ENCODE peak calls at places on chromosomes 5 and 9, in ten cellular contexts. One of them, this sample, is unnamed.

GRCh38 chr9:4590430-4591122 is 71.5 kb upstream of the PLPP6 start:
- DNase-seq in NCI-H1930: no peak
- DNase-seq in ecto neural progenitor cell: no peak
- DNase-seq in activated T-cell treated with anti-CD3 and anti-CD28 coated beads, Interleukin-2, amount 50 U/mL, for 4 hours: no peak
- DNase-seq in CD4-positive, CD25-positive, alpha-beta regulatory T cell: no peak
- DNase-seq in GM13976: no peak
- DNase-seq in left colon: no peak
- DNase-seq in CD8-positive, alpha-beta memory T cell: no peak
- DNase-seq in pancreas: no peak
- DNase-seq in B cell: no peak
- DNase-seq in this sample: no peak

GRCh38 chr5:142543951-142544753 is 141.7 kb downstream of the FGF1 start:
- DNase-seq in NCI-H1930: no peak
- DNase-seq in activated T-cell treated with anti-CD3 and anti-CD28 coated beads, Interleukin-2, amount 50 U/mL, for 4 hours: no peak
- DNase-seq in ecto neural progenitor cell: no peak
- DNase-seq in CD8-positive, alpha-beta memory T cell: no peak
- DNase-seq in B cell: no peak
- DNase-seq in pancreas: no peak
- DNase-seq in left colon: no peak
- DNase-seq in GM13976: no peak
- DNase-seq in CD4-positive, CD25-positive, alpha-beta regulatory T cell: no peak
- DNase-seq in this sample: no peak

GRCh38 chr9:115548826-115549225 is 430.9 kb upstream of the TNC start:
- DNase-seq in GM13976: no peak
- DNase-seq in pancreas: no peak
- DNase-seq in activated T-cell treated with anti-CD3 and anti-CD28 coated beads, Interleukin-2, amount 50 U/mL, for 4 hours: no peak
- DNase-seq in left colon: no peak
- DNase-seq in ecto neural progenitor cell: no peak
- DNase-seq in B cell: no peak
- DNase-seq in CD8-positive, alpha-beta memory T cell: no peak
- DNase-seq in CD4-positive, CD25-positive, alpha-beta regulatory T cell: no peak
- DNase-seq in NCI-H1930: no peak
- DNase-seq in this sample: no peak

GRCh38 chr5:72817076-72817476 is 615 bp downstream of the TNPO1 start:
- DNase-seq in CD8-positive, alpha-beta memory T cell: no peak
- DNase-seq in activated T-cell treated with anti-CD3 and anti-CD28 coated beads, Interleukin-2, amount 50 U/mL, for 4 hours: peak
- DNase-seq in CD4-positive, CD25-positive, alpha-beta regulatory T cell: no peak
- DNase-seq in NCI-H1930: no peak
- DNase-seq in left colon: peak
- DNase-seq in ecto neural progenitor cell: no peak
- DNase-seq in B cell: no peak
- DNase-seq in pancreas: peak
- DNase-seq in GM13976: peak
- DNase-seq in this sample: peak

GRCh38 chr5:74075900-74076484 is 450.0 kb downstream of the ARHGEF28 start:
- DNase-seq in NCI-H1930: no peak
- DNase-seq in B cell: no peak
- DNase-seq in left colon: no peak
- DNase-seq in CD4-positive, CD25-positive, alpha-beta regulatory T cell: no peak
- DNase-seq in ecto neural progenitor cell: no peak
- DNase-seq in pancreas: no peak
- DNase-seq in GM13976: no peak
- DNase-seq in CD8-positive, alpha-beta memory T cell: no peak
- DNase-seq in activated T-cell treated with anti-CD3 and anti-CD28 coated beads, Interleukin-2, amount 50 U/mL, for 4 hours: no peak
- DNase-seq in this sample: no peak

GRCh38 chr9:110606179-110606578 is 26.6 kb upstream of the SVEP1 start:
- DNase-seq in ecto neural progenitor cell: no peak
- DNase-seq in GM13976: no peak
- DNase-seq in activated T-cell treated with anti-CD3 and anti-CD28 coated beads, Interleukin-2, amount 50 U/mL, for 4 hours: no peak
- DNase-seq in left colon: no peak
- DNase-seq in CD4-positive, CD25-positive, alpha-beta regulatory T cell: no peak
- DNase-seq in B cell: no peak
- DNase-seq in NCI-H1930: no peak
- DNase-seq in pancreas: no peak
- DNase-seq in CD8-positive, alpha-beta memory T cell: no peak
- DNase-seq in this sample: no peak

GRCh38 chr9:81112638-81113037 is 576.7 kb downstream of the TLE1 start:
- DNase-seq in left colon: no peak
- DNase-seq in NCI-H1930: no peak
- DNase-seq in B cell: no peak
- DNase-seq in GM13976: no peak
- DNase-seq in CD4-positive, CD25-positive, alpha-beta regulatory T cell: no peak
- DNase-seq in activated T-cell treated with anti-CD3 and anti-CD28 coated beads, Interleukin-2, amount 50 U/mL, for 4 hours: no peak
- DNase-seq in ecto neural progenitor cell: no peak
- DNase-seq in pancreas: no peak
- DNase-seq in CD8-positive, alpha-beta memory T cell: no peak
- DNase-seq in this sample: no peak

GRCh38 chr5:177089146-177089545 is 2.4 kb downstream of the FGFR4 start:
- DNase-seq in activated T-cell treated with anti-CD3 and anti-CD28 coated beads, Interleukin-2, amount 50 U/mL, for 4 hours: no peak
- DNase-seq in B cell: no peak
- DNase-seq in NCI-H1930: no peak
- DNase-seq in GM13976: no peak
- DNase-seq in CD4-positive, CD25-positive, alpha-beta regulatory T cell: no peak
- DNase-seq in pancreas: no peak
- DNase-seq in ecto neural progenitor cell: no peak
- DNase-seq in left colon: peak
- DNase-seq in CD8-positive, alpha-beta memory T cell: no peak
- DNase-seq in this sample: no peak

GRCh38 chr9:22112870-22113846 is 104.1 kb upstream of the CDKN2B start:
- DNase-seq in NCI-H1930: no peak
- DNase-seq in CD8-positive, alpha-beta memory T cell: no peak
- DNase-seq in GM13976: no peak
- DNase-seq in B cell: no peak
- DNase-seq in ecto neural progenitor cell: no peak
- DNase-seq in pancreas: no peak
- DNase-seq in activated T-cell treated with anti-CD3 and anti-CD28 coated beads, Interleukin-2, amount 50 U/mL, for 4 hours: no peak
- DNase-seq in left colon: no peak
- DNase-seq in CD4-positive, CD25-positive, alpha-beta regulatory T cell: no peak
- DNase-seq in this sample: no peak

GRCh38 chr9:76296561-76297276 is 97.5 kb downstream of the RFK start:
- DNase-seq in NCI-H1930: no peak
- DNase-seq in GM13976: no peak
- DNase-seq in CD8-positive, alpha-beta memory T cell: no peak
- DNase-seq in B cell: no peak
- DNase-seq in left colon: no peak
- DNase-seq in CD4-positive, CD25-positive, alpha-beta regulatory T cell: no peak
- DNase-seq in pancreas: no peak
- DNase-seq in ecto neural progenitor cell: no peak
- DNase-seq in activated T-cell treated with anti-CD3 and anti-CD28 coated beads, Interleukin-2, amount 50 U/mL, for 4 hours: no peak
- DNase-seq in this sample: no peak

GRCh38 chr5:121976979-121977378 is 15.2 kb downstream of the SRFBP1 start:
- DNase-seq in B cell: no peak
- DNase-seq in ecto neural progenitor cell: no peak
- DNase-seq in NCI-H1930: no peak
- DNase-seq in GM13976: no peak
- DNase-seq in pancreas: no peak
- DNase-seq in CD8-positive, alpha-beta memory T cell: no peak
- DNase-seq in activated T-cell treated with anti-CD3 and anti-CD28 coated beads, Interleukin-2, amount 50 U/mL, for 4 hours: no peak
- DNase-seq in left colon: no peak
- DNase-seq in CD4-positive, CD25-positive, alpha-beta regulatory T cell: no peak
- DNase-seq in this sample: no peak

GRCh38 chr5:181173027-181173419 is 25.6 kb downstream of the OR2V2 start:
- DNase-seq in activated T-cell treated with anti-CD3 and anti-CD28 coated beads, Interleukin-2, amount 50 U/mL, for 4 hours: peak
- DNase-seq in pancreas: no peak
- DNase-seq in CD8-positive, alpha-beta memory T cell: no peak
- DNase-seq in CD4-positive, CD25-positive, alpha-beta regulatory T cell: no peak
- DNase-seq in B cell: no peak
- DNase-seq in NCI-H1930: no peak
- DNase-seq in left colon: no peak
- DNase-seq in ecto neural progenitor cell: no peak
- DNase-seq in GM13976: no peak
- DNase-seq in this sample: no peak

GRCh38 chr9:34522091-34522887 is 501 bp downstream of the ENHO start:
- DNase-seq in activated T-cell treated with anti-CD3 and anti-CD28 coated beads, Interleukin-2, amount 50 U/mL, for 4 hours: no peak
- DNase-seq in CD8-positive, alpha-beta memory T cell: no peak
- DNase-seq in B cell: no peak
- DNase-seq in pancreas: no peak
- DNase-seq in ecto neural progenitor cell: no peak
- DNase-seq in NCI-H1930: no peak
- DNase-seq in GM13976: no peak
- DNase-seq in CD4-positive, CD25-positive, alpha-beta regulatory T cell: peak
- DNase-seq in left colon: no peak
- DNase-seq in this sample: no peak

GRCh38 chr5:41414598-41414997 is 95.8 kb downstream of the PLCXD3 start:
- DNase-seq in pancreas: peak
- DNase-seq in NCI-H1930: no peak
- DNase-seq in CD8-positive, alpha-beta memory T cell: no peak
- DNase-seq in activated T-cell treated with anti-CD3 and anti-CD28 coated beads, Interleukin-2, amount 50 U/mL, for 4 hours: no peak
- DNase-seq in B cell: no peak
- DNase-seq in GM13976: no peak
- DNase-seq in CD4-positive, CD25-positive, alpha-beta regulatory T cell: no peak
- DNase-seq in left colon: no peak
- DNase-seq in ecto neural progenitor cell: no peak
- DNase-seq in this sample: no peak

GRCh38 chr5:125274938-125275759 is 528.7 kb upstream of the ZNF608 start:
- DNase-seq in activated T-cell treated with anti-CD3 and anti-CD28 coated beads, Interleukin-2, amount 50 U/mL, for 4 hours: no peak
- DNase-seq in CD4-positive, CD25-positive, alpha-beta regulatory T cell: no peak
- DNase-seq in ecto neural progenitor cell: no peak
- DNase-seq in GM13976: no peak
- DNase-seq in left colon: no peak
- DNase-seq in NCI-H1930: no peak
- DNase-seq in B cell: no peak
- DNase-seq in CD8-positive, alpha-beta memory T cell: no peak
- DNase-seq in pancreas: no peak
- DNase-seq in this sample: no peak

GRCh38 chr9:972512-973294 is 3.8 kb upstream of the DMRT3 start:
- DNase-seq in CD4-positive, CD25-positive, alpha-beta regulatory T cell: no peak
- DNase-seq in GM13976: peak
- DNase-seq in activated T-cell treated with anti-CD3 and anti-CD28 coated beads, Interleukin-2, amount 50 U/mL, for 4 hours: no peak
- DNase-seq in left colon: no peak
- DNase-seq in B cell: peak
- DNase-seq in ecto neural progenitor cell: peak
- DNase-seq in NCI-H1930: no peak
- DNase-seq in pancreas: no peak
- DNase-seq in CD8-positive, alpha-beta memory T cell: no peak
- DNase-seq in this sample: no peak

GRCh38 chr9:105246656-105247162 is 2.3 kb downstream of the SLC44A1 start:
- DNase-seq in NCI-H1930: no peak
- DNase-seq in B cell: no peak
- DNase-seq in pancreas: no peak
- DNase-seq in left colon: no peak
- DNase-seq in CD8-positive, alpha-beta memory T cell: no peak
- DNase-seq in ecto neural progenitor cell: no peak
- DNase-seq in GM13976: no peak
- DNase-seq in CD4-positive, CD25-positive, alpha-beta regulatory T cell: no peak
- DNase-seq in activated T-cell treated with anti-CD3 and anti-CD28 coated beads, Interleukin-2, amount 50 U/mL, for 4 hours: no peak
- DNase-seq in this sample: no peak

GRCh38 chr9:18014556-18014955 is 435.7 kb downstream of the SH3GL2 start:
- DNase-seq in pancreas: no peak
- DNase-seq in activated T-cell treated with anti-CD3 and anti-CD28 coated beads, Interleukin-2, amount 50 U/mL, for 4 hours: no peak
- DNase-seq in left colon: no peak
- DNase-seq in B cell: no peak
- DNase-seq in ecto neural progenitor cell: no peak
- DNase-seq in NCI-H1930: no peak
- DNase-seq in CD8-positive, alpha-beta memory T cell: no peak
- DNase-seq in CD4-positive, CD25-positive, alpha-beta regulatory T cell: no peak
- DNase-seq in GM13976: no peak
- DNase-seq in this sample: no peak

GRCh38 chr5:34584165-34584564 is 72.0 kb upstream of the RAI14 start:
- DNase-seq in pancreas: no peak
- DNase-seq in CD8-positive, alpha-beta memory T cell: no peak
- DNase-seq in ecto neural progenitor cell: no peak
- DNase-seq in NCI-H1930: peak
- DNase-seq in CD4-positive, CD25-positive, alpha-beta regulatory T cell: no peak
- DNase-seq in left colon: no peak
- DNase-seq in activated T-cell treated with anti-CD3 and anti-CD28 coated beads, Interleukin-2, amount 50 U/mL, for 4 hours: no peak
- DNase-seq in B cell: no peak
- DNase-seq in GM13976: no peak
- DNase-seq in this sample: no peak

GRCh38 chr9:77848897-77849296 is 182.7 kb downstream of the GNAQ start:
- DNase-seq in NCI-H1930: no peak
- DNase-seq in ecto neural progenitor cell: no peak
- DNase-seq in CD4-positive, CD25-positive, alpha-beta regulatory T cell: no peak
- DNase-seq in GM13976: no peak
- DNase-seq in left colon: no peak
- DNase-seq in activated T-cell treated with anti-CD3 and anti-CD28 coated beads, Interleukin-2, amount 50 U/mL, for 4 hours: no peak
- DNase-seq in pancreas: no peak
- DNase-seq in B cell: no peak
- DNase-seq in CD8-positive, alpha-beta memory T cell: no peak
- DNase-seq in this sample: no peak